ENCODE peak calls at places on chromosome 20, in five cellular contexts. S, T, F, H and B are unnamed samples.

GRCh38 chr20:21514553-21515251 is 838 bp upstream of the NKX2-2 start:
- DNase-seq in H (peak), S (no peak), T (no peak), F (peak), B (no peak)

GRCh38 chr20:44700306-44700705 is 14.9 kb upstream of the CCN5 start:
- DNase-seq in H (no peak), F (no peak), S (no peak), T (no peak), B (no peak)

GRCh38 chr20:11906626-11907480 is 10.8 kb upstream of the BTBD3 start:
- DNase-seq in S (no peak), H (no peak), T (no peak), F (no peak), B (peak)

GRCh38 chr20:50618537-50618936 is 72.8 kb downstream of the RIPOR3 start:
- DNase-seq in T (no peak), F (no peak), S (no peak), H (no peak), B (no peak)

GRCh38 chr20:21516861-21517565 is 3.1 kb upstream of the NKX2-2 start:
- DNase-seq in F (peak), S (no peak), T (no peak), H (peak), B (no peak)

GRCh38 chr20:32804817-32805216 is 14.9 kb upstream of the MAPRE1 start:
- DNase-seq in T (no peak), F (no peak), S (no peak), H (no peak), B (peak)

GRCh38 chr20:53934421-53935352 is 135.7 kb downstream of the BCAS1 start:
- DNase-seq in H (peak), F (no peak), T (no peak), S (peak), B (peak)

GRCh38 chr20:63280929-63281545 is 8.4 kb downstream of the ARFGAP1 start:
- DNase-seq in T (no peak), S (no peak), F (no peak), H (peak), B (peak)

GRCh38 chr20:35463455-35464300 is 8.3 kb downstream of the CEP250 start:
- DNase-seq in H (peak), F (no peak), S (peak), T (no peak), B (peak)

GRCh38 chr20:25697132-25697446 is 436 bp upstream of the ZNF337 start:
- DNase-seq in S (no peak), H (no peak), T (no peak), F (no peak), B (no peak)

GRCh38 chr20:52191436-52192295 is at the start of gene ZFP64:
- DNase-seq in F (peak), H (peak), T (peak), S (peak), B (peak)

GRCh38 chr20:17653835-17654648 is 28.0 kb downstream of the RRBP1 start:
- DNase-seq in H (no peak), T (no peak), F (no peak), S (no peak), B (no peak)